ENCODE peak calls at places on chromosome 16, in four cellular contexts. Z, T, A and E are unnamed samples.

GRCh38 chr16:17369441-17369951 is 101.3 kb downstream of the XYLT1 start:
- DNase-seq in Z (no peak), T (no peak), A (peak; percentile 63), E (no peak)

GRCh38 chr16:10740000-10740844 is 3.4 kb upstream of the NUBP1 start:
- DNase-seq in Z (no peak), T (no peak), A (no peak), E (no peak)

GRCh38 chr16:12142157-12142556 is 165.6 kb downstream of the SNX29 start:
- DNase-seq in Z (no peak), T (no peak), A (no peak), E (no peak)

GRCh38 chr16:1744338-1744840 is 27.0 kb downstream of the NME3 start:
- DNase-seq in Z (no peak), T (no peak), A (no peak), E (no peak)

GRCh38 chr16:53988136-53988535 is 284.2 kb downstream of the FTO start:
- DNase-seq in Z (no peak), T (no peak), A (no peak), E (no peak)

GRCh38 chr16:67184453-67185002 is 765 bp upstream of the MATCAP1 start:
- DNase-seq in Z (peak; percentile 76), T (no peak), A (no peak), E (no peak)

GRCh38 chr16:55539488-55539887 is 27.0 kb upstream of the CAPNS2 start:
- DNase-seq in Z (no peak), T (no peak), A (no peak), E (no peak)

GRCh38 chr16:82657239-82657638 is 30.5 kb downstream of the CDH13 start:
- DNase-seq in Z (no peak), T (no peak), A (no peak), E (no peak)

GRCh38 chr16:1392826-1393225 is 21.7 kb downstream of the UNKL start:
- DNase-seq in Z (no peak), T (no peak), A (no peak), E (no peak)

GRCh38 chr16:85825326-85825725 is 25.8 kb downstream of the COX4I1 start:
- DNase-seq in Z (no peak), T (no peak), A (no peak), E (no peak)

GRCh38 chr16:77581706-77582105 is 140.6 kb upstream of the NUDT7 start:
- DNase-seq in Z (no peak), T (no peak), A (no peak), E (no peak)

GRCh38 chr16:50247906-50248608 is 18.3 kb upstream of the ADCY7 start:
- DNase-seq in Z (no peak), T (no peak), A (no peak), E (no peak)

GRCh38 chr16:24975428-24975889 is 39.7 kb downstream of the ARHGAP17 start:
- DNase-seq in Z (no peak), T (no peak), A (no peak), E (no peak)

GRCh38 chr16:67736858-67737257 is 17.7 kb upstream of the GFOD2 start:
- DNase-seq in Z (no peak), T (no peak), A (no peak), E (no peak)

GRCh38 chr16:57694556-57695377 is at the start of gene DRC7:
- DNase-seq in Z (peak; percentile 90), T (no peak), A (peak; percentile 58), E (no peak)

GRCh38 chr16:10578474-10579316 is 1.7 kb downstream of the EMP2 start:
- DNase-seq in Z (no peak), T (no peak), A (no peak), E (no peak)

GRCh38 chr16:50309527-50310307 is 43.4 kb downstream of the ADCY7 start:
- DNase-seq in Z (peak; percentile 82), T (no peak), A (no peak), E (no peak)

GRCh38 chr16:88519240-88519639 is 51.0 kb upstream of the ZC3H18 start:
- DNase-seq in Z (no peak), T (no peak), A (no peak), E (no peak)

GRCh38 chr16:17947637-17948036 is 388.9 kb downstream of the NPIPA8 start:
- DNase-seq in Z (no peak), T (no peak), A (no peak), E (no peak)

GRCh38 chr16:51150894-51151320 is at the start of gene SALL1:
- DNase-seq in Z (no peak), T (no peak), A (no peak), E (no peak)

GRCh38 chr16:49563666-49564065 is 190.1 kb downstream of the C16orf78 start:
- DNase-seq in Z (no peak), T (no peak), A (no peak), E (no peak)

GRCh38 chr16:70433456-70434103 is 5.3 kb downstream of the ST3GAL2 start:
- DNase-seq in Z (peak; percentile 70), T (no peak), A (no peak), E (no peak)

GRCh38 chr16:27330542-27330941 is 16.8 kb downstream of the IL4R start:
- DNase-seq in Z (no peak), T (peak; percentile 65), A (peak; percentile 22), E (no peak)

GRCh38 chr16:66521951-66522771 is 27.8 kb downstream of the TK2 start:
- DNase-seq in Z (no peak), T (no peak), A (peak; percentile 64), E (no peak)

GRCh38 chr16:84367297-84367680 is 1.0 kb upstream of the ATP2C2 start:
- DNase-seq in Z (no peak), T (no peak), A (no peak), E (no peak)

GRCh38 chr16:76854234-76854633 is 336.8 kb upstream of the MON1B start:
- DNase-seq in Z (peak; percentile 9), T (no peak), A (no peak), E (no peak)

GRCh38 chr16:16014329-16015224 is 65.2 kb downstream of the ABCC1 start:
- DNase-seq in Z (no peak), T (peak; percentile 86), A (peak; percentile 39), E (no peak)
- H3K27ac ChIP-seq in Z (no peak overlapping the region), T (no peak overlapping the region), A (no peak overlapping the region), E (no peak overlapping the region)

DNA sequence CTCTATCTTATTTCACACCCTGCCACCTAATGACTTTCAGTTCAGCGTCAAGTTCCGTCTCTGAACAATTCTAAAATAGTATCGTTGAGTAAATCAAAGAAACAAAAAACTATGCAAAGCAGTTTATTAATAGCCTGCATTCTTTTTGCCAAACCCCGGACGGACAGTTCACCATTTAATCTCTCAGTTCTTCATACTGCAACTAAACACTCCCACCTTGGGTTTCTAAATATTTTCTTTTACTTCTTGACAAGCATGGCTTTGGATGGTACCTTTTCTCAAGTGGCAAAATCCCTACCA is 1.2 kb downstream of the MYH11 start:
- DNase-seq in Z (no peak), T (no peak), A (no peak), E (no peak)
- H3K27ac ChIP-seq in Z (no peak overlapping the region), T (peak overlapping the region; percentile 94), A (no peak overlapping the region), E (no peak overlapping the region)

GRCh38 chr16:4263504-4264436 is 9.1 kb downstream of the TFAP4 start:
- DNase-seq in Z (peak; percentile 99), T (no peak), A (peak; percentile 32), E (no peak)
- H3K27ac ChIP-seq in Z (peak overlapping the region; percentile 84), T (no peak overlapping the region), A (no peak overlapping the region), E (peak overlapping the region; percentile 23)

DNA sequence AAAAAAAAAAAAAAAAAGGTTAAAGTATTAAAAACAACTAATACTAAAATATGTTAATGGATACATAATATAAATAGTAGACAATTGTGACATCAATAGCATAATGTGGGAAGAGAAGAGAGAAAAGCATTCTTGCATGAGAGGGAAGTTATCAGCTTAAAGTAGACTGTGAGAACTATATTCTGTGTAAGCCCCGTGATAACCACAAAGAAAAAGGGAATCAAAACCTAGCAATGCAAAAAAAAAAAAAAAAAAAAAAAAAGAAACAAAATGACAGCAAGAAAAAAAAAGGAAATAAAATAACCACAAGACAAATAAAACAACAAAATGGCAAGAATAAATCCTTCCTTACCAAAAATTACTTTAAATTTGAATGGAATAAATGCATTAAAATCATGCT is 39.8 kb upstream of the MYLK3 start:
- DNase-seq in Z (no peak), T (no peak), A (no peak), E (no peak)
- H3K27ac ChIP-seq in Z (no peak overlapping the region), T (no peak overlapping the region), A (no peak overlapping the region), E (no peak overlapping the region)

DNA sequence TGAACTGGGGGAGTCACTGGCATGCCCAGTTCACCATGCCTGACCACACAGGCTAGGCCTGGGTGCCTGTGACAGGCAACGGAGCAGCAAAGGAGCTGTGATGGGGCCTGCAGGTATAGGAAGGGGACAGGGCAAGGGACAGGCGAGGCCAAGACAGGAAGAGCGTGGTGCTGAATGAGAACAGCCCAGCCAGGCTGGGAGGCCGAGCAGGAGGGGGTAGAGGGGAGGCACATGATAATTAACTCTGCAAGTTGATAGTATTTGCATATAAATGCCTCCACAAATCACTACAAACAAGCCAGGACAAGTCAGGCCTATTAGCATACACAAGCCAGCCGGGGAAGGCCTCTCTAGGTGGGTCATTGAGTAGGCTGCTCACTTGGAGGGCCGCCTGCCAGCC is 7.8 kb downstream of the ZFHX3 start:
- DNase-seq in Z (no peak), T (no peak), A (no peak), E (no peak)
- H3K27ac ChIP-seq in Z (peak overlapping the region; percentile 13), T (no peak overlapping the region), A (no peak overlapping the region), E (no peak overlapping the region)